ENCODE peak calls at places on chromosomes 7 and 10, in four cellular contexts. One of them, this sample, is unnamed.

GRCh38 chr10:80526742-80527141 is 11.0 kb upstream of the SH2D4B start:
- DNase-seq in bronchial epithelial cell: no peak
- DNase-seq in GM12865: no peak
- DNase-seq in A549: no peak
- DNase-seq in this sample: no peak

GRCh38 chr7:44265733-44266132 is 59.7 kb downstream of the CAMK2B start:
- DNase-seq in bronchial epithelial cell: no peak
- DNase-seq in GM12865: no peak
- DNase-seq in A549: no peak
- DNase-seq in this sample: no peak

GRCh38 chr10:124465003-124465776 is 3.6 kb downstream of the LHPP start:
- DNase-seq in GM12865: peak
- DNase-seq in bronchial epithelial cell: no peak
- DNase-seq in A549: no peak
- DNase-seq in this sample: peak

GRCh38 chr7:30032310-30033125 is 4.3 kb downstream of the PLEKHA8 start:
- DNase-seq in bronchial epithelial cell: peak
- DNase-seq in A549: no peak
- DNase-seq in GM12865: no peak
- DNase-seq in this sample: no peak

GRCh38 chr7:108222236-108222892 is 92.2 kb upstream of the LAMB4 start:
- DNase-seq in A549: peak
- DNase-seq in GM12865: no peak
- DNase-seq in bronchial epithelial cell: no peak
- DNase-seq in this sample: no peak

GRCh38 chr10:69089638-69090599 is 2.0 kb downstream of the SRGN start:
- DNase-seq in A549: no peak
- DNase-seq in bronchial epithelial cell: no peak
- DNase-seq in GM12865: peak
- DNase-seq in this sample: peak

GRCh38 chr10:21524131-21524525 is 1.4 kb downstream of the SKIDA1 start:
- DNase-seq in A549: no peak
- DNase-seq in bronchial epithelial cell: no peak
- DNase-seq in GM12865: no peak
- DNase-seq in this sample: no peak

GRCh38 chr10:88858493-88858892 is 6.8 kb upstream of the ANKRD22 start:
- DNase-seq in A549: no peak
- DNase-seq in GM12865: no peak
- DNase-seq in bronchial epithelial cell: peak
- DNase-seq in this sample: no peak

GRCh38 chr10:112295853-112296830 is 12.9 kb downstream of the TECTB start:
- DNase-seq in bronchial epithelial cell: no peak
- DNase-seq in GM12865: no peak
- DNase-seq in A549: no peak
- DNase-seq in this sample: no peak

GRCh38 chr10:404341-404740 is 269.1 kb downstream of the ZMYND11 start:
- DNase-seq in GM12865: no peak
- DNase-seq in A549: no peak
- DNase-seq in bronchial epithelial cell: no peak
- DNase-seq in this sample: no peak

GRCh38 chr10:22713853-22714523 is 390 bp downstream of the PIP4K2A start:
- DNase-seq in GM12865: peak
- DNase-seq in bronchial epithelial cell: no peak
- DNase-seq in A549: no peak
- DNase-seq in this sample: no peak

GRCh38 chr10:119449760-119450461 is 92.6 kb downstream of the RGS10 start:
- DNase-seq in bronchial epithelial cell: no peak
- DNase-seq in GM12865: peak
- DNase-seq in A549: peak
- DNase-seq in this sample: no peak

GRCh38 chr10:126955934-126956711 is 50.9 kb downstream of the DOCK1 start:
- DNase-seq in A549: no peak
- DNase-seq in GM12865: no peak
- DNase-seq in bronchial epithelial cell: no peak
- DNase-seq in this sample: no peak

GRCh38 chr7:45174328-45174610 is 16.7 kb downstream of the RAMP3 start:
- DNase-seq in A549: no peak
- DNase-seq in GM12865: no peak
- DNase-seq in bronchial epithelial cell: no peak
- DNase-seq in this sample: no peak

GRCh38 chr7:100673942-100674431 is 447 bp downstream of the GNB2 start:
- DNase-seq in A549: no peak
- DNase-seq in bronchial epithelial cell: no peak
- DNase-seq in GM12865: peak
- DNase-seq in this sample: no peak

GRCh38 chr7:148156248-148156647 is 434.3 kb upstream of the C7orf33 start:
- DNase-seq in A549: no peak
- DNase-seq in bronchial epithelial cell: no peak
- DNase-seq in GM12865: no peak
- DNase-seq in this sample: no peak

GRCh38 chr10:29895436-29895835 is 163.9 kb downstream of the JCAD start:
- DNase-seq in bronchial epithelial cell: no peak
- DNase-seq in A549: no peak
- DNase-seq in GM12865: no peak
- DNase-seq in this sample: no peak

GRCh38 chr10:69093933-69094332 is 6.0 kb downstream of the SRGN start:
- DNase-seq in A549: peak
- DNase-seq in GM12865: no peak
- DNase-seq in bronchial epithelial cell: peak
- DNase-seq in this sample: no peak

GRCh38 chr10:112409755-112410154 is 35.8 kb downstream of the ACSL5 start:
- DNase-seq in A549: no peak
- DNase-seq in GM12865: no peak
- DNase-seq in bronchial epithelial cell: no peak
- DNase-seq in this sample: no peak

GRCh38 chr7:85104432-85105205 is 82.2 kb downstream of the SEMA3D start:
- DNase-seq in GM12865: no peak
- DNase-seq in bronchial epithelial cell: peak
- DNase-seq in A549: no peak
- DNase-seq in this sample: no peak

GRCh38 chr10:5500162-5500670 is 846 bp upstream of the CALML5 start:
- DNase-seq in GM12865: no peak
- DNase-seq in A549: no peak
- DNase-seq in bronchial epithelial cell: no peak
- DNase-seq in this sample: no peak

GRCh38 chr7:64613653-64614052 is 50.8 kb upstream of the ZNF680 start:
- DNase-seq in A549: no peak
- DNase-seq in GM12865: no peak
- DNase-seq in bronchial epithelial cell: no peak
- DNase-seq in this sample: no peak

GRCh38 chr10:125661942-125662515 is 20.9 kb downstream of the TEX36 start:
- DNase-seq in GM12865: no peak
- DNase-seq in A549: peak
- DNase-seq in bronchial epithelial cell: peak
- DNase-seq in this sample: no peak

GRCh38 chr10:131641231-131641630 is 259.6 kb upstream of the PPP2R2D start:
- DNase-seq in A549: no peak
- DNase-seq in bronchial epithelial cell: no peak
- DNase-seq in GM12865: peak
- DNase-seq in this sample: peak

GRCh38 chr10:92309273-92309672 is 18.3 kb downstream of the MARCHF5 start:
- DNase-seq in GM12865: no peak
- DNase-seq in A549: no peak
- DNase-seq in bronchial epithelial cell: no peak
- DNase-seq in this sample: no peak

DNA sequence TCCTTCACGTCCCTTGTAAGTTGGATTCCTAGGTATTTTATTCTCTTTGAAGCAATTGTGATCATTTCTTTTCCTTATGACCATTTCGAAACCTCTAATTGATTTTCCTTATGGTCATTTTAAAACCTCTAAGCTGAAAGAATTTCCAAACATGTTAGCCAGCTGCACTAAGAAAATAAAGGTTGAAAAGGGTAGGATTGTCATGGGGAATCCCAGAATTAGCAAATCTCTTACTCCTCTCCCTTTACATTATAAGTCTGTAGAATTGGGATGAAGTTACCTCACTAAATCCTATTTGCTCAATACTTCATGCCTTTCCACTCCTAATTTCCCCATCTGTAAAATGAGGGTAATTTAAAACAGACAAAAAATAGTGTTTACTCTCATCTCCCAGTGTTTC is 79.5 kb downstream of the FAM185A start:
- DNase-seq in bronchial epithelial cell: peak
- DNase-seq in A549: no peak
- DNase-seq in GM12865: no peak
- DNase-seq in this sample: no peak
- TF ChIP-seq CTCF in bronchial epithelial cell: no peak
- TF ChIP-seq CTCF in A549: no peak
- TF ChIP-seq CTCF in GM12865: no peak
- TF ChIP-seq CTCF in this sample: no peak

DNA sequence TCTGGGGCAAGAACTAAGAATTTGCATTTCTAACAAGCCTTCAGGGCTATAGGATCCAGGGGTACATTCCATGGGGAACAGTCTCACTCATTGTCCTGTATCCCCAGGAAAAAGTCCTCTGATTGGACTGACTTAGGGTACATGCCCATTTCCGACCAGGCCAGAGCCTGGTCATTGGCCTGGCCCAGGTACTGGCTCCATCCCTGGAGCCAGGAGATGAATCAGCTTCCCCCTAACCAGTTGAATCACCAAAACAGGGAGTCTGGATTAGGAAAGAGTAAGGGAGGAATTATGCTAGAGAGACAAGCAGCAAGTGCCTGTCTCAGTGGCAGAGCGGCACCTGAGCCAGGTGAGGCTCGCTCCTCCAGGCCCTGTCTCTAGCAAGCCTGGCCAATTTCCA is 137.5 kb downstream of the FGFR2 start:
- DNase-seq in bronchial epithelial cell: peak
- DNase-seq in GM12865: no peak
- DNase-seq in A549: no peak
- DNase-seq in this sample: no peak
- H3K4me3 ChIP-seq in bronchial epithelial cell: no peak
- H3K4me3 ChIP-seq in GM12865: no peak
- H3K4me3 ChIP-seq in A549: no peak
- H3K4me3 ChIP-seq in this sample: no peak

GRCh38 chr7:98284335-98285036 is 3.0 kb downstream of the BRI3 start:
- DNase-seq in A549: peak
- DNase-seq in bronchial epithelial cell: peak
- DNase-seq in GM12865: no peak
- DNase-seq in this sample: no peak
- TF ChIP-seq CTCF in A549: no peak
- TF ChIP-seq CTCF in bronchial epithelial cell: no peak
- TF ChIP-seq CTCF in GM12865: no peak
- TF ChIP-seq CTCF in this sample: no peak

DNA sequence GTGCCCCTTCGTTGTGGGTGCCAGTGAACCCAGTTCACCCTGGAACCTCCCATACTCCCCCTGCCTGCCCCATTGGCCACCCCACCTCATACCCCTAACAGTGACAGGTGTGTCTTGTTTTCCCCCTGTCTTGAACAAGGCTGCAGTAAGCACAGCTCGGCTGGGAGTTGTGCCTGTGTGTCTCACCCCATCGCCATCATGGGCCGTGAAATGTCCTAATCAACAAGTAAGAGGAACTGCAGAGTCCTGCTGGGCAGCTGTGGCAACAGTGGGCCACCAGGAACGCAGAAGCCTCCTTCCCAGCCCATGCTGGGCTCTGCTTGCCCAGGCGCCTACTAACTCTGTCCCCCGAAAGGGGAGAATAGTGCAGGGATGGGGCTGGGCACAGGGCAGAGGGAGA is 91.6 kb downstream of the C10orf105 start:
- DNase-seq in GM12865: no peak
- DNase-seq in bronchial epithelial cell: no peak
- DNase-seq in A549: no peak
- DNase-seq in this sample: no peak
- H3K4me3 ChIP-seq in GM12865: no peak
- H3K4me3 ChIP-seq in bronchial epithelial cell: no peak
- H3K4me3 ChIP-seq in A549: no peak
- H3K4me3 ChIP-seq in this sample: no peak

This sample was measured in GM12864.